ENCODE peak calls at places on chromosomes 16 and 17, in nine cellular contexts. E is stimulated activated CD4-positive, alpha-beta T cell treated with anti-CD3 and anti-CD28 coated beads, Interleukin-12 subunit alpha, Interleukin-12 subunit beta, amount 100 ng/mL, for 4 hours; G is stimulated activated CD8-positive, alpha-beta memory T cell treated with anti-CD3 and anti-CD28 coated beads, Interleukin-4, amount 100 ng/mL, for 48 hours; V is GM18507; R is caudate nucleus; W is RPMI7951; S is D341Med; I is Right ventricle myocardium inferior; D is glomerular endothelial cell. K is an unnamed sample.

GRCh38 chr17:78939615-78940014 is 14.4 kb upstream of the TIMP2 start:
- DNase-seq in E (no peak), G (no peak), V (no peak), R (no peak), W (peak), S (no peak), I (no peak), D (no peak), K (no peak)

GRCh38 chr17:69046130-69046807 is 14.5 kb downstream of the ABCA9 start:
- DNase-seq in E (no peak), G (no peak), V (no peak), R (no peak), W (no peak), S (peak), I (no peak), D (no peak), K (no peak)

GRCh38 chr17:83192161-83192788 is 112.9 kb downstream of the METRNL start:
- DNase-seq in E (no peak), G (peak), V (no peak), R (no peak), W (no peak), S (peak), I (peak), D (no peak), K (peak)

GRCh38 chr17:78101542-78101941 is 27.0 kb downstream of the TMC6 start:
- DNase-seq in E (no peak), G (no peak), V (no peak), R (no peak), W (no peak), S (no peak), I (peak), D (no peak), K (no peak)

GRCh38 chr16:380837-381787 is 666 bp downstream of the PGAP6 start:
- DNase-seq in E (no peak), G (no peak), V (no peak), R (no peak), W (peak), S (peak), I (peak), D (no peak), K (no peak)

GRCh38 chr17:32504166-32504990 is 17.6 kb downstream of the CDK5R1 start:
- DNase-seq in E (no peak), G (no peak), V (no peak), R (no peak), W (peak), S (no peak), I (no peak), D (no peak), K (peak)

GRCh38 chr16:78437352-78437968 is 338.0 kb downstream of the WWOX start:
- DNase-seq in E (peak), G (peak), V (peak), R (peak), W (no peak), S (peak), I (no peak), D (no peak), K (no peak)

GRCh38 chr17:10772425-10773380 is 31.2 kb downstream of the TMEM238L start:
- DNase-seq in E (peak), G (peak), V (no peak), R (no peak), W (peak), S (no peak), I (no peak), D (no peak), K (no peak)

GRCh38 chr16:79272141-79272577 is 328.4 kb downstream of the MAF start:
- DNase-seq in E (peak), G (peak), V (no peak), R (no peak), W (no peak), S (no peak), I (no peak), D (no peak), K (no peak)

GRCh38 chr17:75719732-75720131 is 1.5 kb upstream of the ITGB4 start:
- DNase-seq in E (no peak), G (no peak), V (no peak), R (no peak), W (no peak), S (no peak), I (peak), D (no peak), K (no peak)

GRCh38 chr17:45284176-45285140 is 22.6 kb upstream of the SPATA32 start:
- DNase-seq in E (peak), G (peak), V (no peak), R (no peak), W (no peak), S (no peak), I (peak), D (no peak), K (no peak)

GRCh38 chr16:65967376-65967775 is 399.1 kb upstream of the CDH5 start:
- DNase-seq in E (no peak), G (no peak), V (no peak), R (no peak), W (peak), S (no peak), I (no peak), D (no peak), K (peak)

GRCh38 chr16:17793354-17793753 is 322.6 kb upstream of the XYLT1 start:
- DNase-seq in E (no peak), G (no peak), V (no peak), R (no peak), W (no peak), S (no peak), I (no peak), D (no peak), K (no peak)

GRCh38 chr17:66841328-66841727 is 6.4 kb downstream of the CACNG5 start:
- DNase-seq in E (no peak), G (no peak), V (no peak), R (no peak), W (no peak), S (peak), I (no peak), D (no peak), K (no peak)

GRCh38 chr16:79429276-79430128 is 171.0 kb downstream of the MAF start:
- DNase-seq in E (no peak), G (no peak), V (no peak), R (no peak), W (no peak), S (no peak), I (no peak), D (no peak), K (no peak)

K was measured in BJ.